ENCODE peak calls at places on chromosomes 13 and 19, in ten cellular contexts. W is ovary, S is body of pancreas, A is IMR-90, G is tibial nerve, C is uterus, I is K562, M is HCT116, J is heart left ventricle, X is Peyer's patch. Q is an unnamed sample.

GRCh38 chr19:18676692-18677091 is 6.8 kb upstream of the CRTC1 start:
- DNase-seq in W (no peak), S (no peak), A (no peak), G (no peak), C (no peak), I (no peak), M (no peak), J (no peak), X (no peak), Q (no peak)

GRCh38 chr19:12546903-12547302 is 4.4 kb downstream of the ZNF564 start:
- DNase-seq in W (no peak), S (no peak), A (no peak), G (no peak), C (no peak), I (no peak), M (no peak), J (no peak), X (no peak), Q (no peak)

GRCh38 chr13:83377486-83377885 is 504.8 kb downstream of the SLITRK1 start:
- DNase-seq in W (no peak), S (no peak), A (peak; percentile 72), G (no peak), C (no peak), I (no peak), M (no peak), J (no peak), X (no peak), Q (no peak)

GRCh38 chr13:32059511-32059984 is 28.0 kb downstream of the FRY start:
- DNase-seq in W (no peak), S (no peak), A (no peak), G (no peak), C (no peak), I (no peak), M (no peak), J (no peak), X (no peak), Q (no peak)

GRCh38 chr13:23392925-23393645 is 40.4 kb downstream of the SACS start:
- DNase-seq in W (no peak), S (no peak), A (no peak), G (no peak), C (no peak), I (no peak), M (no peak), J (no peak), X (no peak), Q (no peak)

GRCh38 chr13:89755729-89756492 is 1591.6 kb upstream of the MIR17HG start:
- DNase-seq in W (no peak), S (no peak), A (no peak), G (no peak), C (no peak), I (no peak), M (no peak), J (no peak), X (no peak), Q (no peak)

GRCh38 chr13:27379694-27380596 is 44.5 kb upstream of the GTF3A start:
- DNase-seq in W (peak; percentile 62), S (peak; percentile 80), A (peak; percentile 35), G (peak; percentile 49), C (peak; percentile 25), I (peak; percentile 66), M (peak; percentile 58), J (no peak), X (peak; percentile 86), Q (peak; percentile 31)

GRCh38 chr13:110017379-110017778 is 231.0 kb upstream of the IRS2 start:
- DNase-seq in W (no peak), S (peak; percentile 44), A (peak; percentile 95), G (no peak), C (no peak), I (no peak), M (peak; percentile 74), J (no peak), X (no peak), Q (peak; percentile 70)

GRCh38 chr13:98299243-98299953 is 122.3 kb upstream of the RNF113B start:
- DNase-seq in W (no peak), S (no peak), A (peak; percentile 51), G (no peak), C (no peak), I (no peak), M (no peak), J (no peak), X (no peak), Q (no peak)

GRCh38 chr13:109211616-109212015 is 574.8 kb downstream of the IRS2 start:
- DNase-seq in W (no peak), S (no peak), A (no peak), G (no peak), C (no peak), I (no peak), M (peak; percentile 87), J (no peak), X (no peak), Q (no peak)

GRCh38 chr13:61414686-61415664 is 674 bp downstream of the PCDH20 start:
- DNase-seq in W (no peak), S (peak; percentile 31), A (no peak), G (no peak), C (peak; percentile 21), I (no peak), M (no peak), J (no peak), X (peak; percentile 58), Q (peak; percentile 67)

GRCh38 chr13:31982540-31982939 is 49.0 kb upstream of the FRY start:
- DNase-seq in W (no peak), S (peak; percentile 90), A (peak; percentile 95), G (peak; percentile 72), C (no peak), I (no peak), M (peak; percentile 63), J (peak; percentile 77), X (peak; percentile 88), Q (peak; percentile 85)

GRCh38 chr13:103187621-103188020 is 121.4 kb upstream of the SLC10A2 start:
- DNase-seq in W (no peak), S (no peak), A (no peak), G (no peak), C (no peak), I (no peak), M (no peak), J (no peak), X (no peak), Q (no peak)

GRCh38 chr19:3606690-3607289 is at the start of gene TBXA2R:
- DNase-seq in W (peak; percentile 91), S (peak; percentile 50), A (peak; percentile 43), G (peak; percentile 82), C (peak; percentile 86), I (peak; percentile 91), M (peak; percentile 19), J (peak; percentile 89), X (peak; percentile 87), Q (peak; percentile 54)

GRCh38 chr13:74197686-74198085 is 63.5 kb upstream of the KLF12 start:
- DNase-seq in W (no peak), S (no peak), A (no peak), G (no peak), C (no peak), I (no peak), M (no peak), J (no peak), X (no peak), Q (no peak)
- H3K27me3 ChIP-seq in W (no peaks in the 10 kb centered on the region), S (no peaks in the 10 kb centered on the region), A (no peaks in the 10 kb centered on the region), G (no peaks in the 10 kb centered on the region), C (no peaks in the 10 kb centered on the region), I (no peaks in the 10 kb centered on the region), M (no peaks in the 10 kb centered on the region), J (no peaks in the 10 kb centered on the region), X (no peaks in the 10 kb centered on the region), Q (no peaks in the 10 kb centered on the region)

DNA sequence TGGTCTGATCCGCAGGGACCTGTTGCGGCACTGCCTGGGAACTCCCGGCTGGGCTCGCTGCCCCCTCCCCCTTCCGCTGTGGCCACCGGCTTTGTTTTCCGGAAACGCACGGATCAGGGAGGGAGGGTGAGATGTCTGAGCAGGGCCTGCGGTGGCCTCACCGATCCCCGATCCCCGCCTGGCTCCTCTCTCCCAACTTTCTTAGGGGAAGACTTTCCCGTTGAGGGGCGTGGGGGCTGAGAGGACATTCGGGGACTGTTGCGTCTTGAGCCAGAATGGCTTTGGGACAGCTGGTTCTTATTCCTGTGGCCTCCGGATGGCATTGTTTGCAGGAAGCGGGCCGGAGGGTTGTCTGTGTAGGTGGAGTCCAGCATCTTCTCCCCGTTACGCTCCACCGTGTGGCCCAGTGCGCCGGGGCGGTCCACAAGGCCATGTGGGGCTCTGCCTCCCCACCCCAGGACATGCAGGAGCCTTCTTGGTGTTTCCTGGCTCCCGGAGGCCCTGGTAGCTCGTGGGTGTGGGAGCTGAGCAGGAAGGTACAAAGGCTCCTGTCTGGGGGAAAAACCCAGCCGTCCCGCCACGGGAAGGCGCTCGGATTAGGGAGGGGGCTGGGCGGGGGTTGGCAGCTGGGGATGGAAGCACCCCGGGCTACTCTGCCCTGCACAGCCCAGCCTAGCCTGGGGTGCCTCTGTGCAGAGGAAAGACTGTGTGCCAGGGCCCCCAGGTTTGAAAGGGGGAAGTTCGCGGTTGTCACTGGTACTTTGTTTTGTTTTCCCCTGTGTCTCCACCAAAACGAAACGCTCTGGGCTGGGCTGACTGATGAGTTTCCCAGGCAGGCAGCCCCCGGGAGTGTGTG is 1.3 kb downstream of the CSNK1G2 start:
- DNase-seq in W (peak; percentile 61), S (peak; percentile 82), A (peak; percentile 67), G (peak; percentile 60), C (peak; percentile 66), I (peak; percentile 83), M (no peak), J (peak; percentile 87), X (peak; percentile 91), Q (peak; percentile 81)
- TF ChIP-seq POLR2A in W (no peak), S (peak; percentile 59), A (no peak), G (peak; percentile 31), C (no peak), I (peak; percentile 13), M (no peak), J (no peak), X (no peak), Q (no peak)

GRCh38 chr19:28201462-28201943 is 1011.4 kb downstream of the UQCRFS1 start:
- DNase-seq in W (no peak), S (no peak), A (no peak), G (no peak), C (no peak), I (no peak), M (no peak), J (no peak), X (no peak), Q (no peak)

GRCh38 chr19:28208745-28209144 is 1004.2 kb downstream of the UQCRFS1 start:
- DNase-seq in W (no peak), S (no peak), A (no peak), G (no peak), C (no peak), I (no peak), M (no peak), J (no peak), X (no peak), Q (no peak)

GRCh38 chr19:28207244-28207643 is 1005.7 kb downstream of the UQCRFS1 start:
- DNase-seq in W (no peak), S (no peak), A (no peak), G (no peak), C (no peak), I (no peak), M (no peak), J (no peak), X (no peak), Q (no peak)
- H3K36me3 ChIP-seq in W (no peaks in the 10 kb centered on the region), S (no peaks in the 10 kb centered on the region), A (no peaks in the 10 kb centered on the region), G (no peaks in the 10 kb centered on the region), C (no peaks in the 10 kb centered on the region), I (no peaks in the 10 kb centered on the region), M (no peaks in the 10 kb centered on the region), J (no peaks in the 10 kb centered on the region), X (no peaks in the 10 kb centered on the region), Q (no peaks in the 10 kb centered on the region)

DNA sequence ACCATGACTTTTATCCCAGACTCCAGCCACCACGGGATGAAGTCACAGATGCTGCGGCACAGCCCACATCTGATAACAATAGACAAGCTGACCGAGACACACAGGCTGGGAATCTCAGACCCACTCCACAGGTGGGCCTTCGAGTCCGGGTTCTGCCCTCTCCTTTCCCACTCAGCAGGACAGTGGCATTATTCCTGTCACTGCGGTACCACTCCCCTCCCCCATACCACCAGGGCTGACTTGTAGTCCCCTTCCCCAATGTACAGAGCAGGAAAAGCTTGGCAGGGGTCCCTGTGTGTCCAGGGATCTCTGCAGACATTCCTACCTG is 179 bp upstream of the AMER2 start:
- DNase-seq in W (no peak), S (no peak), A (no peak), G (no peak), C (no peak), I (no peak), M (no peak), J (no peak), X (no peak), Q (no peak)
- H3K27me3 ChIP-seq in W (no peaks in the 10 kb centered on the region), S (peaks cover 18% of the 10 kb centered on the region), A (peaks cover 50% of the 10 kb centered on the region), G (no peaks in the 10 kb centered on the region), C (no peaks in the 10 kb centered on the region), I (peaks cover 31% of the 10 kb centered on the region), M (peaks cover 20% of the 10 kb centered on the region), J (peaks cover 61% of the 10 kb centered on the region), X (no peaks in the 10 kb centered on the region), Q (peaks cover 3% of the 10 kb centered on the region)

Q was measured in breast epithelium.